ENCODE peak calls at places on chromosomes 7 and 10, in four cellular contexts. A is osteoblast, R is GM23248, W is HCT116. V is an unnamed sample.
A peak's percentile ranks its signal among the peaks of the same experiment; 100 is the strongest.

GRCh38 chr10:28734940-28735759 is 57.8 kb downstream of the BAMBI start:
- DNase-seq in R (peak; percentile 58), W (peak; percentile 16), A (peak; percentile 89), V (peak; percentile 83)

GRCh38 chr7:98168181-98168903 is 42.9 kb upstream of the BHLHA15 start:
- DNase-seq in A (peak; percentile 91), R (peak; percentile 46), W (peak; percentile 67), V (peak; percentile 64)

GRCh38 chr7:102834466-102834865 is 78.3 kb upstream of the LRRC17 start:
- DNase-seq in A (no peak), R (peak; percentile 14), W (no peak), V (no peak)

GRCh38 chr7:77665161-77665560 is 31.1 kb upstream of the RSBN1L start:
- DNase-seq in A (no peak), W (no peak), R (peak; percentile 13), V (peak; percentile 89)

GRCh38 chr7:103680161-103681144 is 234.4 kb upstream of the SLC26A5 start:
- DNase-seq in R (no peak), A (no peak), W (no peak), V (no peak)

GRCh38 chr10:46541017-46541661 is 15.3 kb downstream of the GPRIN2 start:
- DNase-seq in W (no peak), R (peak; percentile 36), A (peak; percentile 90), V (no peak)

GRCh38 chr7:16114633-16115032 is 306.7 kb downstream of the CRPPA start:
- DNase-seq in W (peak; percentile 52), R (peak; percentile 48), A (peak; percentile 14), V (peak; percentile 18)

GRCh38 chr7:2006921-2007381 is 225.8 kb downstream of the MAD1L1 start:
- DNase-seq in R (no peak), A (peak; percentile 78), W (no peak), V (no peak)

GRCh38 chr10:127878474-127879055 is 14.2 kb downstream of the CLRN3 start:
- DNase-seq in W (no peak), A (no peak), R (no peak), V (no peak)

GRCh38 chr10:103701380-103702222 is 153.8 kb downstream of the SH3PXD2A start:
- DNase-seq in W (no peak), R (no peak), A (no peak), V (no peak)

GRCh38 chr7:122423591-122423990 is 119.0 kb upstream of the FEZF1 start:
- DNase-seq in R (no peak), W (no peak), A (no peak), V (peak; percentile 43)

GRCh38 chr10:17217661-17218306 is 10.3 kb upstream of the VIM start:
- DNase-seq in A (peak; percentile 75), R (peak; percentile 94), W (no peak), V (peak; percentile 75)

DNA sequence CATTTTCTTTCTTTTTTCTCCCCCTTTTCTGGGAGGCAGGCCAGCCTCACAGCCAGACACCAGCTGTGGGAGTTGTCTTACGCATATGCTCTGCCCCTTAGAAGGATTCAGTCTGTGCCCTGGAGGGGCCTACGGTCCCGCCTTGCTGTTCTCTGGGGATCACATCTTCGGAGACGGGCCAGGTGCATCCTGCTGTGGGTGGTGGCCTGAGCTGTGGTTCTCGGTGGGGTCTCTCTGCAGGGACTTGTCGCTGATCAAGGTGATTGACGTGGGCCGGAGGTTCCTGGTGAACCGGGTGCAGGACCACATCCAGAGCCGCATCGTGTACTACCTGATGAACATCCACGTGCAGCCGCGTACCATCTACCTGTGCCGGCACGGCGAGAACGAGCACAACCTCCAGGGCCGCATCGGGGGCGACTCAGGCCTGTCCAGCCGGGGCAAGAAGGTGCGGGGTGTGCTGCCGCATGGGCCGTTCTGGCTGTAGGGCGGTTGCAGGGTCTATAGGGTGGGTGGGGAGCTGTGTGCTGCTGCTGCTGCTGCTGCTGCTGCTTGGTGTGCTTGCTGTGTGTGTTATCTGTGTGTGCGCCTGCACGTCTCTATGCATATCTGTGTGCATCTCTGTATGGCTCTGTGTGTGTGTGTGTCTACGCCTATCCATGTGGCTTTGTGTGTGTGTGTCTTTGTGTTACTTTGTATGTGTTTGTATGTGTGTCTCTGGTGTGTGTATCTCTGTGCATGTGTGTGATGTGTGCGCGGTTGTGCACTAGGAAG is 17.9 kb downstream of the PFKFB3 start:
- DNase-seq in R (no peak), W (no peak), A (peak; percentile 59), V (no peak)
- H4K20me1 ChIP-seq in R (no peaks in the 10 kb centered on the region), W (no peaks in the 10 kb centered on the region), A (no peaks in the 10 kb centered on the region), V (no peaks in the 10 kb centered on the region)

GRCh38 chr10:72692897-72693598 is 1.1 kb downstream of the MCU start:
- DNase-seq in W (no peak), A (no peak), R (peak; percentile 46), V (peak; percentile 26)
- H4K20me1 ChIP-seq in W (peaks cover 10% of the 10 kb centered on the region), A (peaks cover 19% of the 10 kb centered on the region), R (peaks cover 5% of the 10 kb centered on the region), V (no peaks in the 10 kb centered on the region)

GRCh38 chr10:48458662-48459048 is 146.2 kb downstream of the ARHGAP22 start:
- DNase-seq in A (peak; percentile 76), R (no peak), W (no peak), V (no peak)
- H4K20me1 ChIP-seq in A (peaks cover 53% of the 10 kb centered on the region), R (no peaks in the 10 kb centered on the region), W (no peaks in the 10 kb centered on the region), V (no peaks in the 10 kb centered on the region)

GRCh38 chr7:139763330-139763729 is 14.5 kb downstream of the HIPK2 start:
- DNase-seq in R (no peak), A (no peak), W (no peak), V (no peak)

GRCh38 chr7:139765143-139765542 is 12.7 kb downstream of the HIPK2 start:
- DNase-seq in A (no peak), R (no peak), W (no peak), V (no peak)

GRCh38 chr7:139767561-139767982 is 10.2 kb downstream of the HIPK2 start:
- DNase-seq in A (no peak), W (no peak), R (no peak), V (no peak)

GRCh38 chr7:139758388-139758787 is 19.4 kb downstream of the HIPK2 start:
- DNase-seq in R (no peak), A (no peak), W (no peak), V (no peak)

DNA sequence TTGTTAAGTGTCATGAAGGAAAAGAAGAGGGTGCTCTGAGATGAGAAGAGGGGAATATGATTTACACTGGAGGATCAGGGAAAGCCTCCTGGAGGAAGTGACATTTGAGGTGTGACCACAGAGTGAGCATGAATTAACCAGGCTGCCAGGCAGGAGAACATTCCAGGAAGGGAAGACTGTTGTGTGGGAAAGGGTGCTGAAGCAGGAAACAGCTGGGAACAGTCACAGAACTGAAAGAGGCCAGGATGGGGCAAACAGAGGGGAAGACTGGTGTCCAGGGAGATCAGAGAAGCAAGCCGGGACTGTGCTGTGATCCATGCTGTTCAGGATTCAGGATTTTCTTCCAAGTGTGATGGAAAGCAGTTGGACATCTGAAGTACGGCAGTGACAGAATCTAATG is 14.9 kb downstream of the HIPK2 start:
- DNase-seq in A (no peak), R (peak; percentile 56), W (no peak), V (no peak)
- H4K20me1 ChIP-seq in A (peaks cover 33% of the 10 kb centered on the region), R (peaks cover 7% of the 10 kb centered on the region), W (no peaks in the 10 kb centered on the region), V (no peaks in the 10 kb centered on the region)

DNA sequence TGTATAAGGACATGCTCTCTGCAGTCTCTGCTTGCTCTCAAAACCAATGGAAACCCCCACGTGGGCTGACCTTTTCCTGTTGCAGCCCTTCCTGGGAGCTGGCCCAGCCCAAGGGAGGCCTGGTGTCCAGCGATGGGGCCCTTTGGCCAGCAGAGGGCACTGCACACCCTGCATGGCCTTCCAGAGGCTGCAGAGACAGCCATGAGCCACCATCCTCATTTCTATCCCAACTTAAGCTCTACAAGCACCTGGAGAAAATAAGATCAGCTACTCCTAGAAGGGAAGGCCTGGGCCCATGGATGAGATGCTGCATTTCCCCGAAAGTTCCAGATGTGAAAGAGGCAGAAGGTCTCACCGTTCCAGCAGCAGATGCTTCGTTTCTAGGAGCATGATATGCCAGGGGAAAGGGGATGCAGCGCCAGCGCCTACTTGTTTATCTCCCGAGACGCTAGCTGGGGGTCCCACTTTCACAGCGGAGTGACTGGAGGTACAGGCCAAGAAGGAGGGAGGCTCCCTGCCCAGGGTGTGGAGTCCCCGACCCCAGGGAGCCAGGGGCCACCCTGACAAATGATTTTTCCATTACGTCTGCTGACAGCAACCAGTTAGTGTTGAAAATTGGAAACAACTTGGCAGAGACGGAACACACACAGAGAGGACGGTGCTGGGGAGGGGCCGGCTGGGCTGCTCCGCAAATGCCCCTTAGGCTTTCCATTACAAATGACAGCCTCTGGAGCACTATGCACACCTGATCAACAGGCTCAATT is 106.4 kb downstream of the ZRANB1 start:
- DNase-seq in A (peak; percentile 96), R (peak; percentile 89), W (peak; percentile 88), V (peak; percentile 74)
- H4K20me1 ChIP-seq in A (peaks cover 43% of the 10 kb centered on the region), R (no peaks in the 10 kb centered on the region), W (no peaks in the 10 kb centered on the region), V (no peaks in the 10 kb centered on the region)

V was measured in mammary epithelial cell.